ENCODE peak calls at places on chromosomes 16 and 17, in six cellular contexts. R, K, U, I, G and V are unnamed samples. For H3K4me1, the result is how much of the 10 kb centered on the place peaks cover.

GRCh38 chr17:56358651-56359050 is 205.4 kb downstream of the ANKFN1 start:
- DNase-seq in G (no peak), U (peak), I (no peak), K (no peak), R (peak), V (no peak)

GRCh38 chr17:77408284-77408683 is 267.5 kb downstream of the SEC14L1 start:
- DNase-seq in U (no peak), R (no peak), G (no peak), K (no peak), I (no peak), V (no peak)

GRCh38 chr16:26554030-26554429 is 512.7 kb upstream of the C16orf82 start:
- DNase-seq in G (no peak), K (no peak), I (no peak), U (no peak), R (no peak), V (no peak)

GRCh38 chr17:35534694-35535093 is 2.8 kb downstream of the SLFN12L start:
- DNase-seq in U (no peak), R (no peak), I (no peak), G (no peak), K (no peak), V (no peak)

GRCh38 chr17:72065556-72065955 is 55.3 kb upstream of the SOX9 start:
- DNase-seq in G (no peak), K (no peak), I (no peak), R (no peak), U (no peak), V (peak)

GRCh38 chr17:2337152-2337810 is at the start of gene SGSM2:
- DNase-seq in U (peak), K (peak), I (peak), R (peak), G (peak), V (peak)

GRCh38 chr17:37465058-37465616 is 24.6 kb upstream of the DUSP14 start:
- DNase-seq in U (peak), K (peak), I (no peak), R (peak), G (no peak), V (peak)

GRCh38 chr17:927611-928461 is 51.7 kb downstream of the NXN start:
- DNase-seq in U (peak), R (peak), K (peak), I (no peak), G (no peak), V (peak)

GRCh38 chr17:18185391-18185790 is 1.8 kb downstream of the ALKBH5 start:
- DNase-seq in R (peak), G (no peak), U (peak), K (peak), I (no peak), V (no peak)

GRCh38 chr16:71255721-71256120 is 25.2 kb upstream of the HYDIN start:
- DNase-seq in G (no peak), I (no peak), U (no peak), K (no peak), R (no peak), V (no peak)

GRCh38 chr17:17303010-17303846 is at the start of gene NT5M:
- DNase-seq in U (peak), G (peak), K (peak), R (peak), I (peak), V (peak)

GRCh38 chr17:19357351-19358140 is 5.0 kb downstream of the B9D1 start:
- DNase-seq in U (no peak), G (no peak), R (no peak), I (no peak), K (no peak), V (no peak)

GRCh38 chr17:82917656-82918345 is 78.0 kb upstream of the ZNF750 start:
- DNase-seq in R (peak), U (no peak), G (peak), K (peak), I (peak), V (peak)

GRCh38 chr16:76748698-76749097 is 442.3 kb upstream of the MON1B start:
- DNase-seq in R (no peak), K (no peak), I (no peak), G (no peak), U (no peak), V (no peak)

GRCh38 chr16:58488531-58488930 is 11.4 kb upstream of the NDRG4 start:
- DNase-seq in K (no peak), G (peak), R (no peak), U (no peak), I (no peak), V (no peak)

GRCh38 chr17:41004397-41004796 is 4.5 kb downstream of the KRTAP3-1 start:
- DNase-seq in R (no peak), I (no peak), K (no peak), U (no peak), G (no peak), V (no peak)

GRCh38 chr16:31253642-31254045 is 6.1 kb upstream of the ITGAM start:
- DNase-seq in R (no peak), U (no peak), I (no peak), G (peak), K (no peak), V (peak)

GRCh38 chr17:15479697-15480096 is 12.3 kb upstream of the CDRT4 start:
- DNase-seq in G (no peak), K (no peak), I (no peak), R (peak), U (peak), V (no peak)

GRCh38 chr16:49441366-49441780 is 67.8 kb downstream of the C16orf78 start:
- DNase-seq in U (no peak), R (no peak), I (peak), K (no peak), G (no peak), V (no peak)

GRCh38 chr17:40952675-40953074 is 14.1 kb downstream of the KRT39 start:
- DNase-seq in G (no peak), U (peak), R (peak), I (no peak), K (peak), V (peak)

GRCh38 chr17:63440127-63440769 is 5.9 kb downstream of the CYB561 start:
- DNase-seq in G (no peak), U (no peak), R (no peak), I (no peak), K (no peak), V (no peak)

GRCh38 chr16:52572656-52573055 is 25.7 kb upstream of the TOX3 start:
- DNase-seq in I (no peak), R (no peak), U (no peak), G (no peak), K (no peak), V (no peak)

GRCh38 chr17:2500446-2500845 is 11.2 kb downstream of the METTL16 start:
- DNase-seq in K (no peak), R (no peak), G (no peak), I (no peak), U (peak), V (no peak)

GRCh38 chr16:55506083-55506482 is 2.8 kb upstream of the LPCAT2 start:
- DNase-seq in K (no peak), I (no peak), G (no peak), U (no peak), R (no peak), V (no peak)

GRCh38 chr17:35743911-35744328 is 9.1 kb downstream of the GAS2L2 start:
- DNase-seq in U (peak), R (peak), K (peak), G (peak), I (peak), V (peak)

GRCh38 chr17:16975744-16976625 is 4.1 kb upstream of the TNFRSF13B start:
- DNase-seq in K (peak), R (peak), G (no peak), U (peak), I (peak), V (no peak)

DNA sequence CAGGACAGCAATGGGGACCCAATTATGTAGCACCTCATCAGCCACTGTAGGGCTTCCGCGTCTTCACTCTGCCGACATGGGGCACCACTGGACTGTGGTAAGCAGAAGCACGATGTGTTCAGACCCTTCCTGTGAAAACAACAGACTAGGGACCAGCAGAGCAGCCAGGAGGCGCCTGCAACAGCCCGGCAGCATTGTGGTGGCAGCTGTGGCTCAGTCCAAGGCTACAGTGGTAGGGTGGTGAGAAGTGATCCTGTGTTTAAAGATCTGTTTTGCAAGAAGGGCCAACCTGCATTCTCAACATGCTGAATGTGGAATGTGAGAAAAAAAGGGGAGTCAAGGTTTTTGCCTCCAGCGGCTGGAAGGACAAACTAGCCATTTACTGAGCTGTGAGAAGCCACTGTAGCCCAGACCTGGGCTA is 80.8 kb downstream of the GAS7 start:
- DNase-seq in K (no peak), U (no peak), R (no peak), G (no peak), I (peak), V (no peak)
- H3K4me1 ChIP-seq in K (under half), U (under half), R (under half), G (under half), I (half or more), V (under half)

GRCh38 chr17:48724241-48725004 is 1.4 kb downstream of the PRAC2 start:
- DNase-seq in I (peak), U (peak), G (peak), R (peak), K (peak), V (peak)
- TF ChIP-seq EZH2 in I (no peak), U (no peak), G (no peak), R (no peak), K (peak), V (no peak)

GRCh38 chr17:48562934-48563333 is 15.2 kb downstream of the HOXB4 start:
- DNase-seq in K (no peak), I (no peak), U (no peak), G (no peak), R (no peak), V (no peak)
- H3K4me1 ChIP-seq in K (under half), I (under half), U (half or more), G (under half), R (under half), V (under half)

GRCh38 chr17:49996121-49996494 is 1.1 kb upstream of the DLX3 start:
- DNase-seq in I (no peak), K (no peak), U (no peak), G (no peak), R (no peak), V (no peak)
- TF ChIP-seq EZH2 in I (no peak), K (no peak), U (peak), G (no peak), R (no peak), V (no peak)

GRCh38 chr16:67541391-67542263 is 13.0 kb downstream of the RIPOR1 start:
- DNase-seq in U (peak), R (peak), K (peak), G (no peak), I (no peak), V (no peak)
- H3K4me1 ChIP-seq in U (under half), R (under half), K (under half), G (under half), I (under half), V (under half)

GRCh38 chr17:13355054-13355453 is 246.7 kb downstream of the HS3ST3A1 start:
- DNase-seq in K (no peak), I (no peak), U (no peak), R (no peak), G (no peak), V (no peak)
- TF ChIP-seq EZH2 in K (no peak), I (no peak), U (no peak), R (no peak), G (no peak), V (no peak)